ENCODE peak calls at places on chromosomes 11 and 22, in six cellular contexts. F, Z, B, H, C and V are unnamed samples.

GRCh38 chr11:67504023-67504949 is 877 bp downstream of the PITPNM1 start:
- DNase-seq in Z (peak), B (no peak), C (no peak), F (no peak), H (peak), V (no peak)

GRCh38 chr11:125351045-125351867 is 144.8 kb downstream of the FEZ1 start:
- DNase-seq in Z (peak), H (no peak), B (no peak), C (no peak), F (no peak), V (no peak)

GRCh38 chr11:76228122-76229000 is 22.1 kb upstream of the WNT11 start:
- DNase-seq in F (no peak), Z (no peak), B (no peak), C (no peak), H (no peak), V (no peak)

GRCh38 chr11:20835561-20835960 is 166.2 kb downstream of the NELL1 start:
- DNase-seq in Z (no peak), F (no peak), H (no peak), C (no peak), B (no peak), V (no peak)

GRCh38 chr22:44450503-44450902 is 47.5 kb downstream of the RTL6 start:
- DNase-seq in H (no peak), B (no peak), Z (no peak), C (no peak), F (no peak), V (no peak)

GRCh38 chr22:29625090-29625825 is 21.8 kb downstream of the NF2 start:
- DNase-seq in B (no peak), Z (peak), H (no peak), F (peak), C (no peak), V (peak)

GRCh38 chr11:17986711-17987220 is 26.1 kb downstream of the SERGEF start:
- DNase-seq in B (no peak), F (peak), H (no peak), Z (no peak), C (no peak), V (no peak)

GRCh38 chr22:25282671-25283561 is 63.5 kb downstream of the CRYBB2 start:
- DNase-seq in F (no peak), Z (no peak), C (no peak), H (peak), B (peak), V (no peak)

GRCh38 chr11:12797996-12798395 is 123.8 kb downstream of the TEAD1 start:
- DNase-seq in Z (no peak), H (no peak), B (no peak), F (no peak), C (no peak), V (no peak)

GRCh38 chr11:35683728-35684339 is 21.3 kb downstream of the TRIM44 start:
- DNase-seq in F (no peak), H (no peak), C (no peak), Z (no peak), B (no peak), V (no peak)

GRCh38 chr22:31075961-31076360 is 5.2 kb upstream of the SMTN start:
- DNase-seq in C (no peak), Z (no peak), F (no peak), B (no peak), H (no peak), V (no peak)

GRCh38 chr22:44992166-44992565 is 17.6 kb downstream of the PHF21B start:
- DNase-seq in Z (no peak), H (no peak), C (no peak), B (no peak), F (no peak), V (no peak)

GRCh38 chr22:35649026-35649553 is 844 bp downstream of the APOL6 start:
- DNase-seq in Z (no peak), B (no peak), H (no peak), C (no peak), F (no peak), V (no peak)

GRCh38 chr11:43359432-43359818 is 705 bp downstream of the TTC17 start:
- DNase-seq in H (no peak), F (peak), C (peak), Z (no peak), B (peak), V (peak)

GRCh38 chr11:60457576-60457975 is 1.9 kb downstream of the MS4A1 start:
- DNase-seq in Z (no peak), B (no peak), H (no peak), C (peak), F (no peak), V (no peak)

GRCh38 chr11:12769834-12770345 is 95.7 kb downstream of the TEAD1 start:
- DNase-seq in C (no peak), Z (no peak), H (no peak), B (no peak), F (no peak), V (no peak)

GRCh38 chr22:28817919-28818859 is 17.8 kb upstream of the XBP1 start:
- DNase-seq in H (no peak), C (no peak), Z (no peak), F (peak), B (no peak), V (no peak)

GRCh38 chr11:45796461-45796861 is 8.5 kb upstream of the SLC35C1 start:
- DNase-seq in B (no peak), C (no peak), F (no peak), Z (no peak), H (peak), V (no peak)

GRCh38 chr22:26573026-26573662 is 16.8 kb downstream of the TPST2 start:
- DNase-seq in C (no peak), Z (no peak), H (no peak), B (no peak), F (no peak), V (no peak)

GRCh38 chr22:32249231-32249630 is 5.9 kb downstream of the SLC5A4 start:
- DNase-seq in F (no peak), B (no peak), C (no peak), Z (no peak), H (no peak), V (no peak)

GRCh38 chr22:20546541-20546950 is 39.1 kb downstream of the MED15 start:
- DNase-seq in B (no peak), C (no peak), H (no peak), F (no peak), Z (no peak), V (no peak)

GRCh38 chr11:131691558-131692041 is 321.2 kb downstream of the NTM start:
- DNase-seq in B (peak), C (no peak), Z (peak), H (peak), F (no peak), V (no peak)

GRCh38 chr11:75342966-75343870 is 8.2 kb downstream of the ARRB1 start:
- DNase-seq in F (peak), Z (peak), B (no peak), H (no peak), C (no peak), V (no peak)

GRCh38 chr11:13450832-13451397 is 12.1 kb downstream of the BTBD10 start:
- DNase-seq in C (no peak), Z (no peak), B (no peak), H (no peak), F (no peak), V (no peak)

GRCh38 chr11:69634069-69634468 is 6.9 kb upstream of the CCND1 start:
- DNase-seq in Z (no peak), C (no peak), F (no peak), H (no peak), B (no peak), V (no peak)

GRCh38 chr11:134207538-134208239 is 16.1 kb downstream of the NCAPD3 start:
- DNase-seq in F (peak), H (peak), Z (no peak), B (no peak), C (no peak), V (no peak)

GRCh38 chr11:17013548-17014320 is 480 bp downstream of the PLEKHA7 start:
- DNase-seq in Z (no peak), C (no peak), H (peak), F (peak), B (peak), V (peak)

GRCh38 chr22:19103881-19104821 is 18.1 kb downstream of the DGCR2 start:
- DNase-seq in H (no peak), B (no peak), Z (no peak), C (no peak), F (no peak), V (no peak)

GRCh38 chr11:131389582-131389981 is 19.2 kb downstream of the NTM start:
- DNase-seq in C (no peak), Z (no peak), B (no peak), F (no peak), H (no peak), V (no peak)

DNA sequence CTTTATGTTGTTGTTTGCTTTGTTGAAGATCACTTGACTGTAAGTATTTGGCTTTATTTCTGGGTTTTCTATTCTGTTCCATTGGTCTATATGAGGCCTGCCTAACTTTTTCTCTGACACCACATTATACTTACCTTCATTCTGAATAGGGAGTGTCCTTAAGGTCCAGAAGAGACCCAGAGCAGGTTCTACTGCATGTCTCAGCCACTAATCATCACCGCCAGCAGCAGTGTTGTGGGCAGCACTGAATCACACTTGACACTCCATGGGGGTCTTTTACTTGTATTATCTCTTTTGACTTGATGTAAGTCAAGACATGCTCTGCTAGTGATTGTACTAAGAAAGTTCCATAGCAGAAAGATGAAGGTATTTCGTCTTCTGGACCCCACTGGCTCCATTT is 274.9 kb downstream of the TENM4 start:
- DNase-seq in H (no peak), B (no peak), Z (no peak), C (no peak), F (no peak), V (no peak)
- TF ChIP-seq POLR2A in H (no peak), B (no peak), Z (no peak), C (no peak), F (no peak), V (no peak)

DNA sequence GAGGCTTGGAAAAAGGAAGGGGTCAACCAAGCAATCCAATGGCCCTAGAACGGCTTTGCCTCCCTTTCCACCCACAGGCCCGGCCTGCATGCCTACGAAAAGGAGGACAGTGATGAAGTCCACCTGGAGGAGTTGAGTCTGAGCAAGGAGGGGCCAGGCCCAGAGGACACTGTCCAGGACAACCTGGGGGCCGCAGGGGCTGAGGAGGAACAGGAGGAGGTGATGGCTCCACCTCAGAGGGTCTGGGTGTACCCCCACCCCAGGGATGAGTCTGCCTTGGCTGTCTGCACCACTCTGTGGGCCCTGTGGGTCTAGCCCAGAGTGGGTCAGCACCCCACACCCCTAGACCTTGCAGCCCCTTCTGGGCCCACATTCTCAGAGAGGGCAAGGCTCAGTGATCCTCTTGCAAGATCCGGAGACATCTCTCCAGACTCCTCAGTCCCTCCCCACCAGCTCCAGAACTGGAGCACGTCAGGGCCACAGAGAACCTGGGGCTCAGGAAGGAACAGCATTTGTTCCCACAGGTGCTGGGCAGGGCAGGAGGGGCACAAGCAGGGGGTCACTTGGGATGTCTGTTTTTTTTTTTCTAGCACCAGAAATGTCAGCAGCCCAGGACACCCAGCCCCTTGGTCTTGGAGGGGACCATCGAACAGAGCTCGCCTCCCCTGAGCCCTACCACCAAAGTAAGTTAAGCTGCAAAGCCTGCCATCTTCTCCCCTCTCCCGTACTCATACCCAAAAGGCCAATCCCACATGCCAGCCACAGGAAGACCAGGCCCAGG is 8.2 kb downstream of the PRR33 start:
- DNase-seq in Z (no peak), H (no peak), F (no peak), B (no peak), C (no peak), V (no peak)
- TF ChIP-seq TAF1 in Z (no peak), H (no peak), F (no peak), B (no peak), C (no peak), V (no peak)

DNA sequence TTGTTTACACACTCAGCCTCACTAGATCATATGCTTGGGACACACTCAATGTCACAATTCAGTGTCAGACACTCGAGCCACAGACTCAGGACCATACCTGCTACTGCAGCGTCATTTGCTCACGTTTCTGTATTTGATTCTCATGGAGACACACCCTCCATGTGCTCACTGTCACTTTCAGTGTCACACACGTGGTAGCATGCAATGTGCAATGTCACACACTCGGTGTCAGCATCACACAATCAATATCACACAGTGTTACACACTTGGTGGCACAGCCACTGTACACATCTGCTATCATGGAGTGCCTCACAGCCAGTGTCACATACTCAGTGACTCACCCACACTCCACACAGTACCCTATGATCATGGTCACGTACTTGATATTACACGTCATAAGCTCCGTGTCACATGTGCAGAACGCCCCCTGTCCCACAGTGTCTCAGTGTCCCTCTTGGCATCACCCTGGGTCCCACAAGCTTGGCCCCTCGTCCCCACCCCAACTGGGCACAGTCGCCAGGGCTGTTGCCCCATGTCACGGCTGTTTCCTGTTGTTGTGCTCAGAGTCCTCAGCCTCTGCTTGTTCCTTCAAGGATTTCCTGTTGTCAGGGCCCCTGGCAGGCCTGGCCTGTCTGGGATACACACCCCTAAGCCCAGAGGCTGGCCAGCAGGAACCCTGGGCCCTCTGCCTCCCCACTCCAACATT is 49.6 kb downstream of the PDE2A start:
- DNase-seq in C (no peak), B (no peak), H (no peak), F (no peak), Z (no peak), V (no peak)
- TF ChIP-seq POLR2AphosphoS5 in C (no peak), B (no peak), H (no peak), F (no peak), Z (no peak), V (no peak)

GRCh38 chr22:42509548-42509947 is 10.0 kb downstream of the RRP7A start:
- DNase-seq in Z (no peak), B (no peak), C (no peak), H (no peak), F (no peak), V (no peak)
- TF ChIP-seq POLR2A in Z (no peak), B (no peak), C (peak), H (no peak), F (no peak), V (no peak)

GRCh38 chr11:57460017-57460755 is at the start of gene RTN4RL2:
- DNase-seq in H (peak), Z (peak), C (no peak), B (peak), F (peak), V (peak)
- TF ChIP-seq TAF1 in H (peak), Z (no peak), C (no peak), B (no peak), F (no peak), V (no peak)

GRCh38 chr22:49967333-49968241 is 7.0 kb downstream of the PIM3 start:
- DNase-seq in C (no peak), F (peak), H (peak), B (peak), Z (no peak), V (peak)
- TF ChIP-seq POLR2AphosphoS5 in C (peak), F (peak), H (no peak), B (no peak), Z (no peak), V (no peak)